ENCODE peak calls at places on chromosomes 2 and 18, in eight cellular contexts. P is thoracic aorta, Q is GM13976, V is astrocyte of the spinal cord, C is PC-3, E is ascending aorta, M is endodermal cell, L is IMR-90. J is an unnamed sample.

GRCh38 chr2:235495373-235496238 is 1.8 kb downstream of the AGAP1 start:
- DNase-seq in P (no peak), Q (no peak), V (no peak), C (peak; percentile 38), E (no peak), M (peak; percentile 50), L (no peak), J (no peak)

GRCh38 chr2:102143450-102143985 is 972 bp downstream of the IL1R1 start:
- DNase-seq in P (no peak), Q (no peak), V (peak; percentile 52), C (no peak), E (no peak), M (peak; percentile 63), L (peak; percentile 47), J (no peak)

GRCh38 chr2:127747621-127748020 is 46.3 kb downstream of the SFT2D3 start:
- DNase-seq in P (no peak), Q (no peak), V (no peak), C (no peak), E (no peak), M (no peak), L (no peak), J (no peak)

GRCh38 chr2:181348091-181348837 is 108.9 kb upstream of the ITGA4 start:
- DNase-seq in P (no peak), Q (peak; percentile 11), V (no peak), C (no peak), E (no peak), M (no peak), L (no peak), J (no peak)

GRCh38 chr2:210558708-210559107 is 2.3 kb downstream of the CPS1 start:
- DNase-seq in P (no peak), Q (no peak), V (no peak), C (peak; percentile 13), E (no peak), M (no peak), L (no peak), J (no peak)

GRCh38 chr2:40282428-40282827 is 169.5 kb downstream of the SLC8A1 start:
- DNase-seq in P (no peak), Q (no peak), V (no peak), C (no peak), E (no peak), M (no peak), L (peak; percentile 47), J (no peak)

GRCh38 chr2:8796878-8797550 is 40.4 kb downstream of the KIDINS220 start:
- DNase-seq in P (no peak), Q (peak; percentile 24), V (no peak), C (no peak), E (no peak), M (no peak), L (no peak), J (no peak)

GRCh38 chr18:76679877-76680276 is 142.5 kb upstream of the ZNF236 start:
- DNase-seq in P (no peak), Q (no peak), V (peak; percentile 13), C (no peak), E (no peak), M (peak; percentile 83), L (no peak), J (peak; percentile 48)

GRCh38 chr2:101205521-101205998 is 47.1 kb upstream of the CNOT11 start:
- DNase-seq in P (no peak), Q (peak; percentile 63), V (peak; percentile 84), C (peak; percentile 84), E (no peak), M (peak; percentile 73), L (peak; percentile 80), J (peak; percentile 42)

GRCh38 chr2:5250482-5250881 is 441.7 kb upstream of the SOX11 start:
- DNase-seq in P (no peak), Q (no peak), V (peak; percentile 85), C (peak; percentile 57), E (no peak), M (peak; percentile 81), L (no peak), J (no peak)

GRCh38 chr2:25421746-25422431 is 80.2 kb upstream of the DNMT3A start:
- DNase-seq in P (no peak), Q (peak; percentile 40), V (no peak), C (no peak), E (no peak), M (no peak), L (no peak), J (no peak)

GRCh38 chr2:100923461-100924020 is 78.5 kb upstream of the RPL31 start:
- DNase-seq in P (no peak), Q (no peak), V (no peak), C (no peak), E (no peak), M (no peak), L (no peak), J (no peak)

GRCh38 chr2:202425036-202425435 is 48.9 kb downstream of the BMPR2 start:
- DNase-seq in P (no peak), Q (no peak), V (no peak), C (peak; percentile 35), E (no peak), M (no peak), L (no peak), J (no peak)
- TF ChIP-seq CTCF in P (no peak), Q (no peak), V (no peak), C (no peak), E (no peak), M (no peak), L (no peak), J (no peak)

GRCh38 chr2:32931519-32931918 is 15.2 kb upstream of the LTBP1 start:
- DNase-seq in P (no peak), Q (no peak), V (no peak), C (no peak), E (no peak), M (no peak), L (no peak), J (no peak)
- TF ChIP-seq CTCF in P (no peak), Q (no peak), V (no peak), C (no peak), E (no peak), M (no peak), L (no peak), J (no peak)

GRCh38 chr2:21423854-21424253 is 300.1 kb downstream of the TDRD15 start:
- DNase-seq in P (no peak), Q (no peak), V (peak; percentile 9), C (no peak), E (no peak), M (no peak), L (peak; percentile 49), J (no peak)

GRCh38 chr2:21424375-21424774 is 300.6 kb downstream of the TDRD15 start:
- DNase-seq in P (no peak), Q (no peak), V (no peak), C (no peak), E (no peak), M (no peak), L (no peak), J (no peak)

GRCh38 chr2:21422724-21423522 is 299.2 kb downstream of the TDRD15 start:
- DNase-seq in P (no peak), Q (no peak), V (no peak), C (no peak), E (no peak), M (no peak), L (no peak), J (no peak)

GRCh38 chr2:21418456-21418855 is 294.7 kb downstream of the TDRD15 start:
- DNase-seq in P (no peak), Q (no peak), V (no peak), C (no peak), E (no peak), M (no peak), L (peak; percentile 62), J (no peak)

GRCh38 chr2:21422050-21422449 is 298.3 kb downstream of the TDRD15 start:
- DNase-seq in P (no peak), Q (peak; percentile 36), V (no peak), C (no peak), E (no peak), M (peak; percentile 95), L (peak; percentile 27), J (peak; percentile 85)
- TF ChIP-seq CTCF in P (no peak), Q (peak; percentile 64), V (peak; percentile 36), C (peak; percentile 38), E (no peak), M (peak; percentile 91), L (peak; percentile 48), J (peak; percentile 71)

GRCh38 chr2:64617631-64618151 is 36.0 kb downstream of the SERTAD2 start:
- DNase-seq in P (no peak), Q (no peak), V (no peak), C (no peak), E (no peak), M (peak; percentile 48), L (no peak), J (no peak)

GRCh38 chr2:64612575-64613195 is 41.0 kb downstream of the SERTAD2 start:
- DNase-seq in P (no peak), Q (no peak), V (no peak), C (no peak), E (no peak), M (peak; percentile 23), L (no peak), J (no peak)

GRCh38 chr2:64615206-64615763 is 38.4 kb downstream of the SERTAD2 start:
- DNase-seq in P (no peak), Q (no peak), V (no peak), C (no peak), E (no peak), M (peak; percentile 27), L (no peak), J (no peak)

GRCh38 chr2:64613276-64613675 is 40.4 kb downstream of the SERTAD2 start:
- DNase-seq in P (no peak), Q (no peak), V (no peak), C (no peak), E (no peak), M (peak; percentile 16), L (no peak), J (no peak)

GRCh38 chr2:64615844-64616536 is 37.7 kb downstream of the SERTAD2 start:
- DNase-seq in P (no peak), Q (no peak), V (no peak), C (no peak), E (no peak), M (peak; percentile 47), L (no peak), J (no peak)
- TF ChIP-seq CTCF in P (no peak), Q (no peak), V (no peak), C (no peak), E (no peak), M (peak; percentile 44), L (no peak), J (no peak)

J was measured in endothelial cell.